ENCODE peak calls at places on chromosomes 12 and 14, in seven cellular contexts. E is activated naive CD8-positive, alpha-beta T cell treated with anti-CD3 and anti-CD28 coated beads for 36 hours; Z is nephron progenitor cell; A is activated CD4-positive, alpha-beta memory T cell treated with anti-CD3 and anti-CD28 coated beads, Interleukin-2, amount 10 ng/mL, durations not matched to agents 7 days and 5 days; J is activated gamma-delta T cell treated with Interleukin-2 at 50 U/mL for 16 hours; T is pons; U is NCI-H748 treated with DMSO at 0.1 percent for 48 hours. G is an unnamed sample.

GRCh38 chr12:48966177-48966890 is 5.2 kb downstream of the WNT10B start:
- DNase-seq in J (no peak), E (no peak), T (no peak), Z (no peak), U (no peak), A (no peak), G (peak)

GRCh38 chr14:49306152-49306751 is 279.9 kb downstream of the RPS29 start:
- DNase-seq in Z (no peak), A (no peak), T (peak), E (no peak), J (no peak), U (peak), G (no peak)

GRCh38 chr12:81872400-81872799 is 113.2 kb upstream of the PPFIA2 start:
- DNase-seq in J (no peak), E (no peak), Z (no peak), U (no peak), A (no peak), T (no peak), G (no peak)

GRCh38 chr12:111361717-111362576 is 6.9 kb downstream of the PHETA1 start:
- DNase-seq in J (no peak), A (no peak), U (no peak), Z (no peak), T (no peak), E (no peak), G (no peak)

GRCh38 chr12:13167226-13167625 is 29.3 kb upstream of the EMP1 start:
- DNase-seq in E (no peak), A (no peak), U (no peak), Z (no peak), J (no peak), T (no peak), G (no peak)

GRCh38 chr14:89108608-89109007 is 284.2 kb downstream of the TTC8 start:
- DNase-seq in T (no peak), E (no peak), A (no peak), J (no peak), Z (no peak), U (no peak), G (no peak)

GRCh38 chr14:54594531-54594930 is 27.6 kb downstream of the SAMD4A start:
- DNase-seq in J (no peak), Z (no peak), A (no peak), T (no peak), E (no peak), U (no peak), G (no peak)

GRCh38 chr12:32298917-32299316 is 100.4 kb upstream of the FGD4 start:
- DNase-seq in Z (no peak), U (no peak), T (no peak), E (no peak), J (no peak), A (no peak), G (no peak)

GRCh38 chr14:75487155-75487671 is 35.1 kb upstream of the BATF start:
- DNase-seq in J (no peak), U (no peak), T (no peak), Z (no peak), A (peak), E (peak), G (no peak)

GRCh38 chr12:8948711-8949524 is 527 bp downstream of the M6PR start:
- DNase-seq in T (peak), Z (peak), E (no peak), A (peak), J (no peak), U (no peak), G (no peak)

GRCh38 chr12:70364695-70365397 is 1.2 kb upstream of the KCNMB4 start:
- DNase-seq in T (no peak), E (no peak), U (no peak), Z (no peak), J (no peak), A (no peak), G (no peak)

GRCh38 chr14:79965896-79966295 is 245.4 kb downstream of the DIO2 start:
- DNase-seq in U (no peak), J (no peak), Z (no peak), E (no peak), T (no peak), A (no peak), G (no peak)

GRCh38 chr12:28162697-28163096 is 27.6 kb upstream of the CCDC91 start:
- DNase-seq in Z (no peak), T (no peak), E (no peak), U (no peak), A (no peak), J (no peak), G (no peak)

GRCh38 chr12:94754653-94755052 is 104.3 kb upstream of the TMCC3 start:
- DNase-seq in U (no peak), A (no peak), E (no peak), J (no peak), T (no peak), Z (no peak), G (no peak)

GRCh38 chr12:19125325-19125724 is 4.2 kb upstream of the PLEKHA5 start:
- DNase-seq in U (no peak), A (no peak), E (no peak), T (no peak), Z (no peak), J (no peak), G (no peak)

GRCh38 chr14:99040047-99040446 is 231.9 kb downstream of the BCL11B start:
- DNase-seq in Z (no peak), T (no peak), J (no peak), U (no peak), A (no peak), E (no peak), G (no peak)

GRCh38 chr14:90439874-90440442 is 43.1 kb downstream of the CALM1 start:
- DNase-seq in J (no peak), E (no peak), T (no peak), U (no peak), A (no peak), Z (no peak), G (no peak)

GRCh38 chr12:94674835-94675234 is 24.5 kb upstream of the TMCC3 start:
- DNase-seq in T (peak), E (no peak), U (no peak), A (no peak), J (no peak), Z (no peak), G (no peak)

GRCh38 chr14:85576161-85576560 is 46.2 kb downstream of the FLRT2 start:
- DNase-seq in J (no peak), A (no peak), Z (no peak), E (no peak), T (peak), U (no peak), G (no peak)

GRCh38 chr12:108379761-108380160 is 40.6 kb upstream of the CMKLR1 start:
- DNase-seq in U (no peak), J (no peak), Z (no peak), A (no peak), T (no peak), E (no peak), G (no peak)

G was measured in SIG-M5.